ENCODE peak calls at places on chromosomes 5 and 9, in four cellular contexts. J is stimulated activated CD8-positive, alpha-beta memory T cell treated with anti-CD3 and anti-CD28 coated beads, Interleukin-12 subunit alpha, Interleukin-12 subunit beta, amount 100 ng/mL, for 4 hours; M is anterior cingulate cortex; C is NCI-H2081. P is an unnamed sample.

GRCh38 chr5:175696139-175696854 is 38.4 kb downstream of the HRH2 start:
- DNase-seq in J (peak; percentile 38), M (no peak), C (peak; percentile 13), P (peak; percentile 68)

GRCh38 chr9:69822091-69822750 is 1.6 kb downstream of the CFAP95 start:
- DNase-seq in J (no peak), M (no peak), C (no peak), P (no peak)

GRCh38 chr5:120088831-120089230 is 375.3 kb upstream of the PRR16 start:
- DNase-seq in J (no peak), M (no peak), C (no peak), P (no peak)

GRCh38 chr5:168978015-168978414 is 322.9 kb downstream of the SLIT3 start:
- DNase-seq in J (no peak), M (no peak), C (no peak), P (no peak)

GRCh38 chr9:128635266-128636023 is 21.2 kb downstream of the DYNC2I2 start:
- DNase-seq in J (no peak), M (peak; percentile 70), C (no peak), P (peak; percentile 85)

GRCh38 chr5:55187370-55187769 is 14.4 kb upstream of the CDC20B start:
- DNase-seq in J (no peak), M (no peak), C (peak; percentile 14), P (peak; percentile 40)

GRCh38 chr9:136615631-136616306 is 46.9 kb upstream of the EGFL7 start:
- DNase-seq in J (no peak), M (no peak), C (no peak), P (no peak)

GRCh38 chr9:23830949-23831730 is 5.1 kb upstream of the ELAVL2 start:
- DNase-seq in J (no peak), M (no peak), C (no peak), P (no peak)

GRCh38 chr5:132487841-132488555 is 2.6 kb downstream of the IRF1 start:
- DNase-seq in J (no peak), M (no peak), C (no peak), P (no peak)

GRCh38 chr9:111926421-111926875 is 29.8 kb downstream of the UGCG start:
- DNase-seq in J (peak; percentile 18), M (no peak), C (no peak), P (no peak)

GRCh38 chr5:104661256-104661655 is 1098.7 kb upstream of the NUDT12 start:
- DNase-seq in J (no peak), M (no peak), C (no peak), P (no peak)

GRCh38 chr9:131815971-131816873 is 76.3 kb upstream of the RAPGEF1 start:
- DNase-seq in J (no peak), M (no peak), C (no peak), P (no peak)

GRCh38 chr5:14977058-14977640 is 105.6 kb upstream of the ANKH start:
- DNase-seq in J (no peak), M (no peak), C (no peak), P (no peak)

GRCh38 chr9:87662808-87663528 is 63.0 kb upstream of the CTSL start:
- DNase-seq in J (no peak), M (no peak), C (peak; percentile 53), P (no peak)

GRCh38 chr5:80481019-80481893 is 6.6 kb upstream of the FAM151B start:
- DNase-seq in J (no peak), M (no peak), C (peak; percentile 16), P (peak; percentile 57)

GRCh38 chr9:32698706-32699277 is 63.3 kb upstream of the TAF1L start:
- DNase-seq in J (no peak), M (no peak), C (no peak), P (no peak)

GRCh38 chr5:58925627-58926545 is 343.0 kb downstream of the RAB3C start:
- DNase-seq in J (no peak), M (no peak), C (no peak), P (no peak)

GRCh38 chr5:180130291-180130869 is 58.8 kb upstream of the RNF130 start:
- DNase-seq in J (no peak), M (no peak), C (no peak), P (no peak)

GRCh38 chr9:101376117-101376866 is 8.5 kb downstream of the BAAT start:
- DNase-seq in J (no peak), M (peak; percentile 43), C (no peak), P (no peak)

GRCh38 chr9:133405508-133406009 is 12.3 kb downstream of the REXO4 start:
- DNase-seq in J (no peak), M (no peak), C (no peak), P (no peak)

GRCh38 chr9:105651806-105652205 is 10.5 kb upstream of the TAL2 start:
- DNase-seq in J (no peak), M (no peak), C (no peak), P (peak; percentile 68)

GRCh38 chr9:110093871-110094270 is 114.1 kb downstream of the C9orf152 start:
- DNase-seq in J (no peak), M (no peak), C (no peak), P (no peak)

GRCh38 chr9:127761491-127761904 is 17.0 kb downstream of the SH2D3C start:
- DNase-seq in J (no peak), M (no peak), C (no peak), P (no peak)

GRCh38 chr9:113803811-113804589 is 72.1 kb upstream of the ZNF618 start:
- DNase-seq in J (no peak), M (no peak), C (no peak), P (no peak)

GRCh38 chr9:78030553-78031270 is 899 bp downstream of the GNAQ start:
- DNase-seq in J (peak; percentile 33), M (peak; percentile 58), C (peak; percentile 56), P (peak; percentile 58)

GRCh38 chr5:106964102-106964501 is 706.6 kb downstream of the EFNA5 start:
- DNase-seq in J (no peak), M (no peak), C (no peak), P (no peak)

GRCh38 chr5:176183321-176184074 is 54.7 kb upstream of the SIMC1 start:
- DNase-seq in J (no peak), M (no peak), C (no peak), P (no peak)

GRCh38 chr5:168696611-168697010 is 117.4 kb upstream of the PANK3 start:
- DNase-seq in J (no peak), M (no peak), C (no peak), P (no peak)

GRCh38 chr5:87541033-87541432 is 128.3 kb upstream of the CCNH start:
- DNase-seq in J (no peak), M (peak; percentile 41), C (peak; percentile 58), P (peak; percentile 35)